ENCODE peak calls at places on chromosome 12, in six cellular contexts. T is tibial artery; N is naive thymus-derived CD4-positive, alpha-beta T cell; W is adrenal gland; P is mesendoderm; O is psoas muscle. L is an unnamed sample.

GRCh38 chr12:115710104-115710564 is 567.4 kb downstream of the MED13L start:
- DNase-seq in P (peak; percentile 59), O (peak; percentile 23), N (no peak), W (no peak), T (no peak), L (no peak)

GRCh38 chr12:106195638-106196037 is 52.2 kb downstream of the CKAP4 start:
- DNase-seq in P (no peak), T (peak; percentile 91), W (peak; percentile 45), N (no peak), O (peak; percentile 79), L (no peak)

GRCh38 chr12:6821271-6821673 is 349 bp upstream of the GPR162 start:
- DNase-seq in N (peak; percentile 34), O (peak; percentile 72), W (no peak), T (no peak), P (peak; percentile 86), L (no peak)

GRCh38 chr12:129186952-129187351 is 333.7 kb downstream of the GLT1D1 start:
- DNase-seq in W (no peak), N (no peak), O (no peak), P (peak; percentile 74), T (no peak), L (no peak)

GRCh38 chr12:48342980-48343379 is 7.7 kb downstream of the ZNF641 start:
- DNase-seq in N (no peak), P (no peak), T (no peak), W (no peak), O (no peak), L (no peak)

GRCh38 chr12:18383203-18383602 is 121.9 kb downstream of the PIK3C2G start:
- DNase-seq in O (no peak), N (no peak), T (no peak), W (no peak), P (peak; percentile 65), L (no peak)

GRCh38 chr12:127272864-127273263 is 994.1 kb upstream of the TMEM132C start:
- DNase-seq in T (no peak), W (no peak), P (no peak), O (no peak), N (no peak), L (no peak)

GRCh38 chr12:22979854-22980253 is 354.9 kb downstream of the ETNK1 start:
- DNase-seq in P (no peak), T (no peak), O (no peak), N (no peak), W (no peak), L (no peak)

GRCh38 chr12:14418526-14418925 is 53.0 kb downstream of the ATF7IP start:
- DNase-seq in O (no peak), T (no peak), N (peak; percentile 53), P (no peak), W (no peak), L (no peak)

GRCh38 chr12:105935981-105936380 is 202.8 kb downstream of the NUAK1 start:
- DNase-seq in W (no peak), O (no peak), N (no peak), P (no peak), T (no peak), L (no peak)

GRCh38 chr12:54301428-54302045 is 722 bp upstream of the NFE2 start:
- DNase-seq in P (peak; percentile 75), W (no peak), N (no peak), O (no peak), T (no peak), L (no peak)

GRCh38 chr12:102948941-102949352 is 8.5 kb upstream of the ASCL1 start:
- DNase-seq in P (peak; percentile 51), T (no peak), N (peak; percentile 48), O (peak; percentile 23), W (peak; percentile 55), L (peak; percentile 13)

GRCh38 chr12:111359231-111359913 is 9.5 kb downstream of the PHETA1 start:
- DNase-seq in W (no peak), T (no peak), N (no peak), O (no peak), P (no peak), L (no peak)

GRCh38 chr12:39972119-39972518 is 133.8 kb downstream of the SLC2A13 start:
- DNase-seq in N (no peak), W (no peak), T (no peak), O (no peak), P (peak; percentile 68), L (no peak)

DNA sequence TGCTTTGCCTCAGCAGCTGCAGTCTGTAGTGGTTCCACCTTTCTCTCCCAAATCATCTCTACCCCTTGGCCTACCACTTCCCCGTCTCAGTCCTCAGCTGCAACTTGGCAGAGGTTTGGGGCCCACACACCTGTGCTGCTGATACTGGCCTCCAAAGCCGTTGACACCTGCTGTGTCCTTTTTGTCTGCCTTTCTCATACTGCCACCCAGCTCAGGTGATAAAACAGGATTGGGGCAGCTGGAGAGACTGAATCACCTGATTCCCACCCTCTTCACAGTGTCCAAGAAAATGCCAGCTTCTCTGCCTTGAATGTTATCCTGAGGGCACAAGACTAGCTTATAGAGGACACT is 103.7 kb downstream of the ETV6 start:
- DNase-seq in W (no peak), O (no peak), T (no peak), P (no peak), N (no peak), L (no peak)
- H3K4me1 ChIP-seq in W (peaks cover 30% of the 10 kb centered on the region), O (peaks cover 35% of the 10 kb centered on the region), T (peaks cover 93% of the 10 kb centered on the region), P (peaks cover 5% of the 10 kb centered on the region), N (peaks cover 2% of the 10 kb centered on the region), L (no peaks in the 10 kb centered on the region)

DNA sequence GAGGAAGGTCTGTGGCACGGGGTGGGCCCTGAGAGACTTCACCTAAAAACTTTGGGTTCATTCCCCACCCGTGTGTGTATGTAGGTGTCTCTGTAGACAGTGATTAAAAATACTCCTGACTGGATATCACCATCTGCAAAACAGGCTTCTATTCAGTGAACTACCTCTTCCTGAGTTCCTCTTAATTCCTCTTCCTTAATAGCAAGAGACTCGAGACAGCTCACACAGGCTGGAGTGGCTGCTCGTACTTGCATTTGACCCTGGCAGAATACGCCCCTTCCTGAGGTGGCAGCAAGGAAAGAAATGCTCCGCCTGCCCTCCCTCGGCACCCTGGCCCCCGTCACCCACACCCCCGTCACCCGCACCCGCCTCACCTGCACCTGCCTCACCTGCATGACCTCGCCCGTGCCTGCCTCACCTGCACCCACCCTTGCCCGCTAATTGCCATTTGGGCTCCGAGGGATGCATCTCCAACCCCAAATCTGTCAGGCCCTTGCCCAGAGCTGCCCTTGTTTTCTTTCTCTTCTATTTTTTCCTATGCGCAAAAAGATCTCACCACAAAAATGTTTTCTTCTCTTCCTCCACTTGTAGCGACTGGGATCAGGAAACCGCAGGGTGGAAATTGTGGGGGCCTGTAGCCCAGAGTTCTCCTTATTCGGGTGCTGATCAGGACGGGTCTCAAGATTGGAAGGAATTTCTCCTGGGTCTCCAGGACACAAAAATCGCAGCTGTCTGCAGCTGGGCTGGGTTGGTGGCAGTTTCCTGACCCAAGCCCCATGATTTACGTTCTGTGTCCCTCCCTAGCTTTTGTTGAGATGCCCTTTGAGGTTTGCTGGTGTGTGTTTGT is 89.9 kb downstream of the FBXL14 start:
- DNase-seq in W (no peak), O (no peak), N (no peak), P (no peak), T (peak; percentile 46), L (no peak)
- H3K4me3 ChIP-seq in W (no peak overlapping the region), O (no peak overlapping the region), N (no peak overlapping the region), P (no peak overlapping the region), T (no peak overlapping the region), L (no peak overlapping the region)

DNA sequence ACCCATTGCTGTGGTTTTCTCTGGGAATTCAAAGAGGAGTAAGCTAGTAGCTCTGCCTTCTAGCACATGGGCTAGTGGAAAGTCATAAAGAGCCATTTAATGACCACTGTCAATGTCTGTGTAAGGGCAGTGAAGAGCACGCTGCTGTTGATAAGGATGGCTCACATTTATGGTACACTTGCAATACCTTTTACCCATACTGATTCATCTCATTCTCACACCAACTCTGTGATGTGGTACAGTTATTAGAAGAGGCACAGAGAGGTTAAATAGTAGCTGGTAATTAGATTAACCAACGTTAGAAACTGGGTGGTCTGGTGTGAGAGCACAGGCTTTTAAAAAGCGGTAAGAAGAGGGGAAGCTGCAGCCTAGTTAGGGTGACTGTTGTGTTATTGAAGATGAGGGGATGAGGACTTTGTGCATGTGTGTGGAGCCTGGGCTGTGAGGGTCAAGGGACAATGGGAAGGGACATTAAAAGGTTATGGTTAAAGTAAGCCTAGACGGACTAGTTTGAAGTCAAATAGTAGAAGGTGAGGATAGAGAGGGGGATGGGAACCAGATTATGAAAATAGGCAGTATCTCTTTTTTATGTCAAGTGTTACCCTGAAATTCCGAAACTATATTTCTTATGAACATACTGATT is 25.2 kb downstream of the RASSF3 start:
- DNase-seq in W (no peak), N (no peak), T (no peak), O (no peak), P (no peak), L (no peak)
- H3K4me1 ChIP-seq in W (peaks cover 34% of the 10 kb centered on the region), N (peaks cover 70% of the 10 kb centered on the region), T (peaks cover 100% of the 10 kb centered on the region), O (no peaks in the 10 kb centered on the region), P (no peaks in the 10 kb centered on the region), L (peaks cover 45% of the 10 kb centered on the region)

GRCh38 chr12:8699714-8700113 is 1.9 kb downstream of the RIMKLB start:
- DNase-seq in N (no peak), T (no peak), O (no peak), W (no peak), P (peak; percentile 73), L (no peak)
- H3K4me3 ChIP-seq in N (no peak overlapping the region), T (peak overlapping the region; percentile 69), O (peak overlapping the region; percentile 99), W (no peak overlapping the region), P (no peak overlapping the region), L (no peak overlapping the region)

GRCh38 chr12:91991397-91992187 is 154.1 kb downstream of the BTG1 start:
- DNase-seq in N (peak; percentile 48), T (no peak), P (peak; percentile 44), W (no peak), O (no peak), L (no peak)
- H3K4me1 ChIP-seq in N (peaks cover 27% of the 10 kb centered on the region), T (peaks cover 42% of the 10 kb centered on the region), P (no peaks in the 10 kb centered on the region), W (no peaks in the 10 kb centered on the region), O (no peaks in the 10 kb centered on the region), L (peaks cover 8% of the 10 kb centered on the region)

DNA sequence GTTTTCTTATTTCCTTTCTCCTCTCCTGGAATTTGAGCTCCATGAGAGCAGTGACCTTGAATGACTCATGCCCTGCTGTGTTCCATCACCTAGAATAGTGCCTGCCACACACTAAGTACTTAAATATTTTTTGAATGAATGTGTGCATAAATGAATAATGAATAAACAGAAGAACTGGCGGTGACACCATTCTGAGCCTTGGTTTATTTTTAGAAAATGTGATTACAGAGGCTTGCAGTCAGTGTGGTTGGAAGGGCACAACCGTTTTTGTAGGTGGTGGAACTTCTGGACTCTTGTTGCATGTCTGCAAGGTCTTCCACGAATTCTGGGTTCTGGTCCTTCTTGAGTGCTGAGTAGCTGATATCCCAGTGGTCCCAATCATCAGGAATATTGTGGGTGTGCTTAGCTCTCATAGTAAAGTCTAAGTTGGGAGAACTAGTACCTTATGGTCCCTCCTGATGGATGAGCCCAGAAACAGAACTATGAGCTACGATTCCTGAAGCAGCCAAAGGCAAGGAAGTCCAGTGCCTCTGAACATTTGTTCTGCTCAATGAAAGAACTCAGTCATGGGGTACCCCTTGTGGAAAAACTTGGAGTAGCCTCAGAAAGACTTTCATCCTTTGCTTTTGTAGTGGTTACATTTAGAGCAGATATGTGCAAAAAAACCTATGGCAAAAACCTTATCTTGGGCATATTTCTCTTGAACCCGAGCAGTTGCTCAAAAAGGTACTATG is 28.8 kb upstream of the BHLHE41 start:
- DNase-seq in P (no peak), T (no peak), N (no peak), W (peak; percentile 60), O (no peak), L (no peak)
- H3K4me3 ChIP-seq in P (no peak overlapping the region), T (no peak overlapping the region), N (no peak overlapping the region), W (no peak overlapping the region), O (no peak overlapping the region), L (no peak overlapping the region)

L was measured in effector memory CD4-positive, alpha-beta T cell.